ENCODE peak calls at places on chromosome 18, in four cellular contexts. U is GM12891, J is K562, E is GM12878. W is an unnamed sample.
A peak's percentile ranks its signal among the peaks of the same experiment; 100 is the strongest.

GRCh38 chr18:36309436-36310391 is 12.2 kb downstream of the FHOD3 start:
- DNase-seq in U (no peak), J (no peak), E (no peak), W (no peak)

GRCh38 chr18:50340078-50340477 is 34.8 kb upstream of the SKA1 start:
- DNase-seq in U (no peak), E (no peak), J (no peak), W (no peak)

GRCh38 chr18:1464444-1465217 is 560.0 kb downstream of the ADCYAP1 start:
- DNase-seq in J (no peak), E (no peak), U (no peak), W (no peak)

GRCh38 chr18:14959550-14959949 is 211.6 kb downstream of the ANKRD30B start:
- DNase-seq in J (no peak), U (no peak), E (no peak), W (no peak)

GRCh38 chr18:39480494-39481245 is 1915.1 kb upstream of the CELF4 start:
- DNase-seq in J (no peak), E (no peak), U (no peak), W (no peak)

GRCh38 chr18:13584826-13585225 is 141.5 kb downstream of the FAM210A start:
- DNase-seq in U (no peak), E (no peak), J (no peak), W (no peak)

GRCh38 chr18:66066191-66066590 is 315.4 kb downstream of the CDH7 start:
- DNase-seq in E (no peak), U (no peak), J (no peak), W (no peak)

GRCh38 chr18:76494181-76494540 is 881 bp downstream of the ZNF516 start:
- DNase-seq in J (no peak), E (no peak), U (no peak), W (no peak)

GRCh38 chr18:42131940-42132244 is 176.9 kb downstream of the PIK3C3 start:
- DNase-seq in U (no peak), J (no peak), E (no peak), W (no peak)

GRCh38 chr18:35005963-35006577 is 35.1 kb upstream of the MAPRE2 start:
- DNase-seq in U (peak; percentile 25), E (no peak), J (peak; percentile 25), W (peak; percentile 65)

GRCh38 chr18:26477828-26478466 is 70.4 kb downstream of the KCTD1 start:
- DNase-seq in J (no peak), E (no peak), U (no peak), W (no peak)

GRCh38 chr18:73724908-73725307 is 422.7 kb downstream of the FBXO15 start:
- DNase-seq in E (no peak), J (no peak), U (no peak), W (no peak)

GRCh38 chr18:47285456-47285855 is 34.0 kb upstream of the SKOR2 start:
- DNase-seq in E (no peak), U (no peak), J (no peak), W (no peak)

GRCh38 chr18:22342625-22343024 is 75.1 kb downstream of the CTAGE1 start:
- DNase-seq in J (peak; percentile 24), U (no peak), E (no peak), W (no peak)

GRCh38 chr18:51066273-51066672 is 36.3 kb downstream of the SMAD4 start:
- DNase-seq in J (no peak), U (no peak), E (no peak), W (no peak)

GRCh38 chr18:22705328-22705727 is 227.8 kb upstream of the RBBP8 start:
- DNase-seq in E (no peak), U (no peak), J (no peak), W (no peak)

GRCh38 chr18:27602092-27602491 is 417.0 kb upstream of the CHST9 start:
- DNase-seq in J (no peak), U (no peak), E (no peak), W (no peak)

GRCh38 chr18:38025433-38026038 is 459.9 kb upstream of the CELF4 start:
- DNase-seq in E (no peak), U (no peak), J (no peak), W (no peak)

GRCh38 chr18:42644729-42645131 is 470.8 kb downstream of the RIT2 start:
- DNase-seq in J (no peak), U (no peak), E (no peak), W (no peak)

GRCh38 chr18:56532176-56532840 is 106.1 kb downstream of the TXNL1 start:
- DNase-seq in U (no peak), J (no peak), E (peak; percentile 71), W (no peak)

GRCh38 chr18:37720706-37721105 is 155.1 kb upstream of the CELF4 start:
- DNase-seq in U (no peak), E (no peak), J (no peak), W (no peak)

GRCh38 chr18:37604032-37604431 is 38.4 kb upstream of the CELF4 start:
- DNase-seq in J (no peak), E (no peak), U (no peak), W (no peak)

GRCh38 chr18:715626-716025 is 3.2 kb upstream of the ENOSF1 start:
- DNase-seq in J (no peak), E (no peak), U (no peak), W (no peak)

GRCh38 chr18:12257996-12258718 is 4.0 kb downstream of the CIDEA start:
- DNase-seq in U (no peak), J (no peak), E (no peak), W (no peak)

GRCh38 chr18:72325307-72325706 is 218.8 kb downstream of the CBLN2 start:
- DNase-seq in J (no peak), E (no peak), U (no peak), W (no peak)

GRCh38 chr18:48290162-48290926 is 118.8 kb downstream of the ZBTB7C start:
- DNase-seq in E (no peak), J (no peak), U (no peak), W (no peak)

GRCh38 chr18:77207540-77207939 is 42.1 kb upstream of the GALR1 start:
- DNase-seq in J (no peak), U (no peak), E (no peak), W (peak; percentile 57)

GRCh38 chr18:59051470-59052165 is 88.1 kb upstream of the SEC11C start:
- DNase-seq in E (no peak), J (no peak), U (no peak), W (no peak)

GRCh38 chr18:64019922-64020756 is 50.3 kb downstream of the SERPINB8 start:
- DNase-seq in J (no peak), U (no peak), E (no peak), W (no peak)

GRCh38 chr18:7645756-7646155 is 78.6 kb downstream of the PTPRM start:
- DNase-seq in U (no peak), J (no peak), E (no peak), W (no peak)

GRCh38 chr18:44816028-44816427 is 135.3 kb downstream of the SETBP1 start:
- DNase-seq in E (no peak), U (no peak), J (no peak), W (no peak)

GRCh38 chr18:77103181-77103875 is 29.3 kb downstream of the MBP start:
- DNase-seq in J (no peak), U (no peak), E (no peak), W (no peak)

GRCh38 chr18:45282101-45282812 is 333.0 kb upstream of the SLC14A2 start:
- DNase-seq in U (no peak), J (no peak), E (no peak), W (no peak)

GRCh38 chr18:62788111-62788510 is 72.8 kb downstream of the PHLPP1 start:
- DNase-seq in U (no peak), E (no peak), J (no peak), W (no peak)

GRCh38 chr18:12811191-12811950 is 72.7 kb downstream of the PTPN2 start:
- DNase-seq in U (no peak), J (no peak), E (no peak), W (no peak)

GRCh38 chr18:44943201-44943881 is 262.7 kb downstream of the SETBP1 start:
- DNase-seq in E (no peak), U (no peak), J (no peak), W (no peak)

GRCh38 chr18:73768043-73768442 is 379.6 kb downstream of the FBXO15 start:
- DNase-seq in J (no peak), E (no peak), U (no peak), W (no peak)

GRCh38 chr18:57759650-57760049 is 43.5 kb downstream of the ATP8B1 start:
- DNase-seq in E (no peak), J (no peak), U (no peak), W (no peak)
- TF ChIP-seq SPI1 in E (no peak), J (no peak), U (no peak), W (no peak)

GRCh38 chr18:54622084-54622483 is 31.0 kb downstream of the DYNAP start:
- DNase-seq in U (no peak), J (no peak), E (no peak), W (no peak)
- TF ChIP-seq SPI1 in U (no peak), J (no peak), E (no peak), W (no peak)

GRCh38 chr18:68262697-68263293 is 452.1 kb downstream of the TMX3 start:
- DNase-seq in E (no peak), J (no peak), U (no peak), W (no peak)
- TF ChIP-seq SPI1 in E (no peak), J (no peak), U (no peak), W (no peak)

GRCh38 chr18:3212636-3213035 is 7.1 kb downstream of the MYOM1 start:
- DNase-seq in J (no peak), U (no peak), E (no peak), W (no peak)

GRCh38 chr18:3214855-3215637 is 4.7 kb downstream of the MYOM1 start:
- DNase-seq in E (no peak), U (no peak), J (no peak), W (no peak)

GRCh38 chr18:3209859-3210569 is 9.8 kb downstream of the MYOM1 start:
- DNase-seq in J (no peak), E (peak; percentile 20), U (no peak), W (no peak)

GRCh38 chr18:3213231-3214059 is 6.3 kb downstream of the MYOM1 start:
- DNase-seq in J (no peak), U (peak; percentile 22), E (no peak), W (peak; percentile 40)

DNA sequence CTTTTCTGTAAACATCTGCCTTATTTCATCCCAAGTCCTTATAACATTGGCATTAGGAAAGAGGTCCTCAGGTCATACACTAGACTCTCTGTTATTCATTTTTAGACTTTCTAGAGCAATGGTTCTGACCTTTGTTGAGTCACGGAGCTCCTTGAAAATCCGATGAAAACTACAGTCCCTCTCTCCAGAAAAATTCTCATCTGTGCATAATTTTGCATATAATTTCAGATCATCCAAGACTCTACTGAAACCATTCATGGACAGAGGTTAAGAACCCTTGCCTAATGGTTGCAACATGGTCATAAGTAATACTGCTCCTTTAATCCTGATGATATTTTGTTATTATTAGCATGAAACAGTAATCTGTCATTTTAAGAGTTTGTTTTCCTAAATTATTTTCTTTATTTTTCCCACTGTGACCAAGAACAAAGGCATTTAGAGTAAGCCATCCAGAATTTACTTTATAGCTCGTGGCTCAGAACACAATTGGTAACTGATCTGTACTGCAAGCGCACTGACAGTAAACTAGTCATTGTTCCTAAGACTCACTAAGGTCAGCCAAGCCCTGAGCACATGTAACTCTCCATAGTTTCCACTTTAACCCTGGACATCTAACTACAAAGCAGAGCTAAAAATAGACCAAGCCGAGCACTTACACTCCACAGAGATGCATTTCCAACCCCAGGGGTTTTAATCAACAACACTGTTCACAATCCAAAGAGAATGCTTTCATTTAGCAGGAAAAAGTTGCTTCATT is 8.4 kb downstream of the MYOM1 start:
- DNase-seq in J (no peak), E (no peak), U (no peak), W (no peak)
- TF ChIP-seq SPI1 in J (no peak), E (no peak), U (no peak), W (no peak)

GRCh38 chr18:31983020-31983419 is 35.6 kb upstream of the RNF125 start:
- DNase-seq in U (no peak), E (no peak), J (no peak), W (no peak)
- TF ChIP-seq SPI1 in U (no peak), E (no peak), J (no peak), W (no peak)

W was measured in HL-60.